ENCODE peak calls at places on chromosomes 16 and 17, in ten cellular contexts. Z, J, Y, K, T, W, L, Q, A and O are unnamed samples.

GRCh38 chr17:82805254-82805653 is 34.6 kb downstream of the ZNF750 start:
- DNase-seq in Y (no peak), Q (no peak), J (no peak), W (no peak), Z (no peak), A (no peak), T (no peak), L (no peak), K (no peak), O (no peak)

GRCh38 chr17:76670020-76670707 is 26.6 kb upstream of the ST6GALNAC1 start:
- DNase-seq in J (no peak), T (no peak), L (no peak), K (no peak), Y (no peak), A (peak; percentile 75), Z (no peak), Q (no peak), W (no peak), O (no peak)

GRCh38 chr16:648071-648785 is 937 bp upstream of the WDR90 start:
- DNase-seq in Q (peak; percentile 37), A (peak; percentile 20), T (no peak), W (no peak), L (no peak), J (peak; percentile 58), Z (no peak), K (peak; percentile 24), Y (no peak), O (peak; percentile 21)

GRCh38 chr16:68548947-68549346 is 9.9 kb downstream of the ZFP90 start:
- DNase-seq in W (no peak), K (no peak), Q (no peak), L (peak; percentile 11), J (no peak), A (no peak), Z (no peak), Y (no peak), T (no peak), O (no peak)

GRCh38 chr16:68328860-68329370 is 18.1 kb downstream of the PRMT7 start:
- DNase-seq in Q (no peak), K (no peak), T (no peak), L (no peak), J (peak; percentile 69), W (no peak), Y (no peak), A (no peak), Z (no peak), O (no peak)

GRCh38 chr16:74626741-74627416 is 20.0 kb upstream of the GLG1 start:
- DNase-seq in J (no peak), A (peak; percentile 32), Z (no peak), Q (peak; percentile 7), L (no peak), K (no peak), Y (no peak), W (no peak), T (peak; percentile 77), O (peak; percentile 45)

GRCh38 chr16:80672379-80672778 is 131.6 kb downstream of the DYNLRB2 start:
- DNase-seq in Z (no peak), J (no peak), Y (no peak), L (no peak), Q (no peak), W (no peak), A (no peak), T (no peak), K (no peak), O (no peak)

GRCh38 chr17:59331929-59332889 is 754 bp downstream of the YPEL2 start:
- DNase-seq in A (no peak), T (no peak), L (peak; percentile 21), Y (no peak), W (peak; percentile 89), Z (peak; percentile 17), K (peak; percentile 36), J (peak; percentile 58), Q (peak; percentile 33), O (peak; percentile 46)

GRCh38 chr17:42967925-42968324 is 3.7 kb upstream of the AARSD1 start:
- DNase-seq in K (no peak), T (no peak), J (no peak), Y (no peak), Z (no peak), L (no peak), W (no peak), A (no peak), Q (no peak), O (no peak)

GRCh38 chr16:25189305-25189704 is 27.4 kb upstream of the AQP8 start:
- DNase-seq in K (no peak), L (no peak), J (no peak), Y (no peak), Z (no peak), T (peak; percentile 16), W (no peak), Q (no peak), A (no peak), O (no peak)

GRCh38 chr16:473046-474043 is 47.9 kb downstream of the RAB11FIP3 start:
- DNase-seq in W (no peak), Q (no peak), L (no peak), K (no peak), J (no peak), T (no peak), Y (no peak), A (peak; percentile 20), Z (no peak), O (no peak)

GRCh38 chr17:80029235-80029974 is 6.3 kb downstream of the TBC1D16 start:
- DNase-seq in J (no peak), W (peak; percentile 93), Z (no peak), L (no peak), A (peak; percentile 75), Q (peak; percentile 59), Y (no peak), K (peak; percentile 84), T (peak; percentile 98), O (peak; percentile 90)

GRCh38 chr16:12690024-12690423 is 113.7 kb downstream of the CPPED1 start:
- DNase-seq in K (no peak), Q (no peak), T (no peak), J (no peak), W (no peak), L (no peak), Y (no peak), Z (no peak), A (no peak), O (no peak)

GRCh38 chr17:266219-266618 is 84.8 kb upstream of the DOC2B start:
- DNase-seq in Q (no peak), A (no peak), Y (no peak), K (no peak), Z (no peak), L (no peak), J (no peak), W (peak; percentile 27), T (no peak), O (no peak)

GRCh38 chr17:2058521-2059124 is 3.7 kb downstream of the HIC1 start:
- DNase-seq in L (peak; percentile 52), W (peak; percentile 86), J (peak; percentile 63), Q (peak; percentile 72), A (peak; percentile 91), Z (peak; percentile 73), T (peak; percentile 86), Y (no peak), K (peak; percentile 91), O (peak; percentile 89)

GRCh38 chr17:52158450-52159042 is at the start of gene CA10:
- DNase-seq in K (no peak), Z (no peak), L (no peak), A (no peak), Y (no peak), Q (no peak), J (peak; percentile 27), W (peak; percentile 27), T (no peak), O (no peak)

GRCh38 chr17:68356520-68356919 is 65.2 kb downstream of the ARSG start:
- DNase-seq in L (peak; percentile 56), Y (peak; percentile 52), Q (no peak), Z (peak; percentile 75), T (no peak), W (no peak), K (no peak), J (no peak), A (peak; percentile 49), O (no peak)

GRCh38 chr16:66588981-66589713 is 9.9 kb downstream of the CMTM2 start:
- DNase-seq in T (peak; percentile 38), A (peak; percentile 71), J (no peak), K (peak; percentile 42), W (peak; percentile 70), Q (peak; percentile 51), Z (peak; percentile 54), L (peak; percentile 47), Y (peak; percentile 42), O (peak; percentile 43)

GRCh38 chr16:59048876-59049275 is 314.8 kb upstream of the GOT2 start:
- DNase-seq in T (no peak), Z (no peak), Q (no peak), W (no peak), K (no peak), Y (no peak), L (no peak), A (no peak), J (no peak), O (no peak)

GRCh38 chr16:14051110-14051729 is 19.9 kb upstream of the MRTFB start:
- DNase-seq in A (no peak), T (no peak), Y (no peak), J (no peak), L (no peak), Q (no peak), W (no peak), Z (no peak), K (no peak), O (no peak)

GRCh38 chr16:649646-650045 is 481 bp downstream of the WDR90 start:
- DNase-seq in W (no peak), A (no peak), Z (no peak), Q (no peak), J (no peak), Y (no peak), K (no peak), T (no peak), L (no peak), O (no peak)

GRCh38 chr17:78658281-78658785 is 81.1 kb upstream of the DNAH17 start:
- DNase-seq in T (peak; percentile 37), W (no peak), K (no peak), Z (no peak), A (no peak), Q (no peak), J (no peak), Y (no peak), L (no peak), O (no peak)

GRCh38 chr17:14950216-14950615 is 314.9 kb downstream of the PMP22 start:
- DNase-seq in W (no peak), Q (no peak), J (no peak), Z (no peak), K (no peak), Y (no peak), A (peak; percentile 86), L (no peak), T (peak; percentile 25), O (no peak)

GRCh38 chr17:64426584-64426983 is 22.3 kb upstream of the MILR1 start:
- DNase-seq in Z (no peak), A (no peak), K (no peak), L (no peak), W (no peak), Q (no peak), Y (no peak), T (no peak), J (no peak), O (no peak)

GRCh38 chr16:24612656-24613055 is 73.3 kb downstream of the RBBP6 start:
- DNase-seq in T (no peak), J (no peak), Y (no peak), K (no peak), Q (no peak), A (no peak), L (no peak), W (no peak), Z (no peak), O (no peak)

GRCh38 chr16:29790949-29791844 is 646 bp downstream of the KIF22 start:
- DNase-seq in K (no peak), T (no peak), Q (no peak), L (no peak), Y (no peak), W (no peak), J (peak; percentile 24), A (peak; percentile 24), Z (no peak), O (no peak)

GRCh38 chr17:258045-258734 is 76.7 kb upstream of the DOC2B start:
- DNase-seq in Q (no peak), J (no peak), Y (no peak), L (no peak), Z (no peak), A (no peak), T (no peak), W (no peak), K (no peak), O (no peak)

GRCh38 chr16:80045944-80046660 is 445.6 kb upstream of the MAF start:
- DNase-seq in K (no peak), A (no peak), T (no peak), Y (no peak), J (no peak), Q (no peak), Z (no peak), W (no peak), L (no peak), O (no peak)